ENCODE peak calls at places on chromosomes 1 and 21, in five cellular contexts. G is cardiac muscle cell, W is Caco-2, F is AG10803, N is endothelial cell. X is an unnamed sample.

GRCh38 chr1:1255627-1256026 is 9.1 kb upstream of the C1QTNF12 start:
- DNase-seq in G (no peak), W (no peak), F (no peak), N (no peak), X (no peak)

GRCh38 chr1:76572229-76572628 is 295.1 kb upstream of the ST6GALNAC5 start:
- DNase-seq in G (no peak), W (no peak), F (no peak), N (no peak), X (no peak)

GRCh38 chr1:39348278-39348677 is 143.2 kb upstream of the BMP8A start:
- DNase-seq in G (no peak), W (no peak), F (no peak), N (no peak), X (no peak)

GRCh38 chr1:88029899-88030298 is 654.2 kb upstream of the PKN2 start:
- DNase-seq in G (no peak), W (no peak), F (no peak), N (no peak), X (no peak)

GRCh38 chr1:100924212-100924611 is 28.3 kb downstream of the SLC30A7 start:
- DNase-seq in G (peak), W (no peak), F (no peak), N (no peak), X (no peak)

GRCh38 chr1:203860396-203860951 is 925 bp upstream of the SNRPE start:
- DNase-seq in G (peak), W (peak), F (peak), N (no peak), X (no peak)

GRCh38 chr1:199302554-199302953 is 663.7 kb downstream of the PTPRC start:
- DNase-seq in G (peak), W (no peak), F (no peak), N (no peak), X (no peak)

GRCh38 chr1:167629681-167630567 is at the start of gene RCSD1:
- DNase-seq in G (no peak), W (peak), F (no peak), N (peak), X (no peak)

GRCh38 chr21:33976082-33976979 is 60.7 kb upstream of the ATP5PO start:
- DNase-seq in G (peak), W (no peak), F (peak), N (no peak), X (no peak)

GRCh38 chr21:41025057-41025390 is 142.9 kb upstream of the BACE2 start:
- DNase-seq in G (no peak), W (no peak), F (no peak), N (no peak), X (no peak)

GRCh38 chr1:62849031-62849430 is 65.1 kb downstream of the ATG4C start:
- DNase-seq in G (no peak), W (peak), F (no peak), N (no peak), X (no peak)
- TF ChIP-seq CTCF in G (no peak), W (peak), F (no peak), N (no peak), X (no peak)

GRCh38 chr1:93738075-93738622 is 56.5 kb upstream of the BCAR3 start:
- DNase-seq in G (peak), W (no peak), F (peak), N (no peak), X (no peak)
- TF ChIP-seq CTCF in G (no peak), W (no peak), F (no peak), N (no peak), X (no peak)

DNA sequence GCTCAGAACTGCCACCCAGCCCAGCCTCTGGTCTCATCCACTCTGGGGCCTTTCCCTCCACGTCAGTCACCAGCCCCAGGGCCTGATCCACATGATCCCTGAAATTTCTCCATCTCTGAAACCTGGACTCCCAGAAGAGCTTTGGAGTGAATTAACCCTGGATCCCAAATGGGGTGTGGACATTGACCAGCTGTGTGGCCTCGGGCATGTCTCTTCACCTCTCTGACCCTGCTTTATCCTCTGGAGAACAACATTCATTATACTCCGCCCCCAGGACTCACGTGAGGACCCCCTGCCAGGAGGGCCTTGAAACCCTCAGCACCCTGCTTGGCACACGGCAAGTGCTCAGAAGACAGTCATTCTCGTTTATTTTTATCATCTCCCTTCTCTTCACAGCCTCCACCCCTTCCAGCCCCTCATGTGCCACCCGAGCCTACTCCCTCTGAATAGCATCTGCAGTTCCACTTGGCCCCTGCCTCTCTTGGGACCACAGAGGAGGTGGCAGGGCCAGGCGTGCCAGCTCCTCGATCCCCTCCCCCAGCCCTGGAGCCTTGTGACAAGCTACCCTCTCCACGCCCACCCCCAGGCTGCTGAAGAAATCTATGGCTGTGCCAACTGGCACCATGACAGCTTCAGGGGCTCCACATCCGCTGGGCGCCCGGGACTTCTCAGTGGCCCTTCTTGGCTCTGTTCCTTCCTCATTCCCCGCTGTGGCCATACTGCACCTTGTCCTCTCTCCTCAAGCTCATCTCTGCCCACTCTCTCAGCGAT is 18.1 kb downstream of the ADGRB2 start:
- DNase-seq in G (no peak), W (no peak), F (no peak), N (no peak), X (no peak)
- TF ChIP-seq CTCF in G (no peak), W (no peak), F (no peak), N (no peak), X (no peak)

GRCh38 chr1:229627003-229627402 is 956 bp downstream of the URB2 start:
- DNase-seq in G (no peak), W (no peak), F (no peak), N (no peak), X (no peak)

GRCh38 chr1:229624906-229625871 is 733 bp downstream of the TAF5L start:
- DNase-seq in G (peak), W (peak), F (peak), N (peak), X (peak)

GRCh38 chr1:229624521-229624905 is 1.4 kb downstream of the TAF5L start:
- DNase-seq in G (no peak), W (no peak), F (no peak), N (no peak), X (no peak)

GRCh38 chr1:229623838-229624237 is 2.1 kb downstream of the TAF5L start:
- DNase-seq in G (no peak), W (no peak), F (no peak), N (no peak), X (no peak)

GRCh38 chr1:229625893-229626831 is at the start of the genes TAF5L and URB2:
- DNase-seq in G (peak), W (peak), F (peak), N (peak), X (peak)
- TF ChIP-seq CTCF in G (no peak), W (no peak), F (no peak), N (peak), X (no peak)

GRCh38 chr1:178738780-178739179 is 13.7 kb downstream of the RALGPS2 start:
- DNase-seq in G (no peak), W (no peak), F (no peak), N (no peak), X (no peak)

GRCh38 chr1:178739285-178740045 is 14.4 kb downstream of the RALGPS2 start:
- DNase-seq in G (peak), W (no peak), F (peak), N (no peak), X (no peak)

GRCh38 chr1:178733972-178734371 is 8.9 kb downstream of the RALGPS2 start:
- DNase-seq in G (peak), W (no peak), F (no peak), N (no peak), X (no peak)
- TF ChIP-seq CTCF in G (peak), W (no peak), F (no peak), N (peak), X (no peak)

X was measured in omental fat pad.